ENCODE peak calls at places on chromosomes 3 and 15, in nine cellular contexts. One of them, this sample, is unnamed.

GRCh38 chr3:24521306-24522154 is 26.9 kb upstream of the THRB start:
- DNase-seq in transverse colon: peak
- DNase-seq in prostate gland: peak
- DNase-seq in body of pancreas: peak
- DNase-seq in stomach: peak
- DNase-seq in vagina: no peak
- DNase-seq in A549: peak
- DNase-seq in Peyer's patch: peak
- DNase-seq in heart left ventricle: peak
- DNase-seq in this sample: peak

GRCh38 chr3:46903341-46904302 is 26.1 kb downstream of the PTH1R start:
- DNase-seq in transverse colon: no peak
- DNase-seq in prostate gland: no peak
- DNase-seq in body of pancreas: no peak
- DNase-seq in stomach: no peak
- DNase-seq in vagina: no peak
- DNase-seq in A549: no peak
- DNase-seq in Peyer's patch: peak
- DNase-seq in heart left ventricle: peak
- DNase-seq in this sample: peak

GRCh38 chr15:66673410-66674322 is 28.4 kb upstream of the SMAD6 start:
- DNase-seq in transverse colon: peak
- DNase-seq in prostate gland: no peak
- DNase-seq in body of pancreas: peak
- DNase-seq in stomach: peak
- DNase-seq in vagina: no peak
- DNase-seq in A549: peak
- DNase-seq in Peyer's patch: peak
- DNase-seq in heart left ventricle: peak
- DNase-seq in this sample: peak

GRCh38 chr3:156790141-156790540 is 36.0 kb upstream of the LEKR1 start:
- DNase-seq in transverse colon: no peak
- DNase-seq in prostate gland: no peak
- DNase-seq in body of pancreas: no peak
- DNase-seq in stomach: no peak
- DNase-seq in vagina: no peak
- DNase-seq in A549: no peak
- DNase-seq in Peyer's patch: no peak
- DNase-seq in heart left ventricle: no peak
- DNase-seq in this sample: no peak

GRCh38 chr3:38598791-38599190 is 50.7 kb downstream of the SCN5A start:
- DNase-seq in transverse colon: no peak
- DNase-seq in prostate gland: no peak
- DNase-seq in body of pancreas: no peak
- DNase-seq in stomach: no peak
- DNase-seq in vagina: no peak
- DNase-seq in A549: no peak
- DNase-seq in Peyer's patch: peak
- DNase-seq in heart left ventricle: no peak
- DNase-seq in this sample: peak

GRCh38 chr3:184284696-184285095 is 8.9 kb downstream of the ECE2 start:
- DNase-seq in transverse colon: no peak
- DNase-seq in prostate gland: no peak
- DNase-seq in body of pancreas: peak
- DNase-seq in stomach: peak
- DNase-seq in vagina: no peak
- DNase-seq in A549: peak
- DNase-seq in Peyer's patch: no peak
- DNase-seq in heart left ventricle: no peak
- DNase-seq in this sample: no peak

GRCh38 chr3:126696701-126697267 is 7.3 kb upstream of the CHCHD6 start:
- DNase-seq in transverse colon: no peak
- DNase-seq in prostate gland: no peak
- DNase-seq in body of pancreas: no peak
- DNase-seq in stomach: no peak
- DNase-seq in vagina: no peak
- DNase-seq in A549: no peak
- DNase-seq in Peyer's patch: no peak
- DNase-seq in heart left ventricle: no peak
- DNase-seq in this sample: no peak

GRCh38 chr15:96052572-96053038 is 277.9 kb upstream of the NR2F2 start:
- DNase-seq in transverse colon: no peak
- DNase-seq in prostate gland: no peak
- DNase-seq in body of pancreas: no peak
- DNase-seq in stomach: no peak
- DNase-seq in vagina: no peak
- DNase-seq in A549: no peak
- DNase-seq in Peyer's patch: no peak
- DNase-seq in heart left ventricle: no peak
- DNase-seq in this sample: no peak

GRCh38 chr15:74399511-74400312 is 32.3 kb upstream of the CYP11A1 start:
- DNase-seq in transverse colon: peak
- DNase-seq in prostate gland: no peak
- DNase-seq in body of pancreas: no peak
- DNase-seq in stomach: no peak
- DNase-seq in vagina: no peak
- DNase-seq in A549: no peak
- DNase-seq in Peyer's patch: no peak
- DNase-seq in heart left ventricle: no peak
- DNase-seq in this sample: peak

GRCh38 chr15:40838756-40839155 is 5.1 kb upstream of the SPINT1 start:
- DNase-seq in transverse colon: no peak
- DNase-seq in prostate gland: no peak
- DNase-seq in body of pancreas: no peak
- DNase-seq in stomach: no peak
- DNase-seq in vagina: no peak
- DNase-seq in A549: no peak
- DNase-seq in Peyer's patch: no peak
- DNase-seq in heart left ventricle: no peak
- DNase-seq in this sample: peak

GRCh38 chr15:57639306-57639705 is 47.6 kb downstream of the MYZAP start:
- DNase-seq in transverse colon: no peak
- DNase-seq in prostate gland: no peak
- DNase-seq in body of pancreas: no peak
- DNase-seq in stomach: no peak
- DNase-seq in vagina: no peak
- DNase-seq in A549: no peak
- DNase-seq in Peyer's patch: no peak
- DNase-seq in heart left ventricle: no peak
- DNase-seq in this sample: no peak

GRCh38 chr3:45554001-45554691 is 40.4 kb upstream of the LIMD1 start:
- DNase-seq in transverse colon: peak
- DNase-seq in prostate gland: no peak
- DNase-seq in body of pancreas: peak
- DNase-seq in stomach: peak
- DNase-seq in vagina: no peak
- DNase-seq in A549: no peak
- DNase-seq in Peyer's patch: no peak
- DNase-seq in heart left ventricle: peak
- DNase-seq in this sample: peak

GRCh38 chr3:101827211-101828174 is 21.8 kb upstream of the NFKBIZ start:
- DNase-seq in transverse colon: peak
- DNase-seq in prostate gland: peak
- DNase-seq in body of pancreas: peak
- DNase-seq in stomach: peak
- DNase-seq in vagina: no peak
- DNase-seq in A549: peak
- DNase-seq in Peyer's patch: peak
- DNase-seq in heart left ventricle: peak
- DNase-seq in this sample: peak

DNA sequence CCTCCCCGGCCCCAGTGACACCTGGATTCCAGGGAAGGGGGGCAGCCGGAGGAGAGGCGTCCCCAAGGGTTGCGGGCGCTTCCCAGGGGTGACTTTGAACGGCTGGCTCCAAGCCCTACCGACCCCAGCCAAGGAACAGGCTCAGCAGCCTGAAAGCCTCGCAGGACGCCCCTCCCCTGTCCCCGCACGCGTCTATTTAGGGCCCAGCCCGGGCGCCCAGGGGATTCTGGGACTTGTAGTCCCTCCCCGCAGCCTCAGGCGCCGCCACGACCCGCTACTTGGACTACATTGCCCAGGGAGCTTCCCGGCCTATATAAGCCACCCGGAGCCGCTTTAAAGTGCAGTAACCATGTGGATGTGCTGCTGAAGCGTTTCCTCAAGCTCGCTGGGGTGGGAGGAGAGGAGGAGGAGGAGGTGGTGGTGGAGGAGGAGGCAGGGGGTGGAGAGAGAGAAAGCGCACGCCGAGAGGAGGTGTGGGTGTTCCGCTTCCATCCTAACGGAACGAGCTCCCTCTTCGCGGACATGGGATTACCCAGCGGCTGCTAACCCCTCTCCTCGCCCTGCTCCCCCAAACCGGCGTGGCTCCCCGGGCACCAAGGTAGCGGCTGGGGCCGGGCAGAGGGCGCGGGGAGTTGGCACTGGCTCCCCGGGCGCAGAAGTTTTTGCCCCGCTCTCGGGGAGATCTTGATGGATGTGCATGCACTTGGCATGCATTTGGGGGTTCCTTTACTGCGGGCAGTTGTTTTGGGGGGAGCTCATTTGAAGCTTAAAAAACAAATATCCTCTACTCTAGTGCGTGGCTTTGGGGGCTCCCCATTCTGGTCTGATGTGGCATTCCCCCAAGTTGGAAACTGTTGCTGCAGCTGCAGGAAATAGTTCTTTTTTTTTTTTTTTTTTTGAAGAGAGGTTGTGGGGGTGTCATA is at the start of gene ITPR1:
- DNase-seq in transverse colon: peak
- DNase-seq in prostate gland: peak
- DNase-seq in body of pancreas: peak
- DNase-seq in stomach: peak
- DNase-seq in vagina: no peak
- DNase-seq in A549: peak
- DNase-seq in Peyer's patch: peak
- DNase-seq in heart left ventricle: peak
- DNase-seq in this sample: peak
- TF ChIP-seq POLR2A in transverse colon: peak
- TF ChIP-seq POLR2A in prostate gland: peak
- TF ChIP-seq POLR2A in body of pancreas: peak
- TF ChIP-seq POLR2A in stomach: peak
- TF ChIP-seq POLR2A in vagina: peak
- TF ChIP-seq POLR2A in A549: peak
- TF ChIP-seq POLR2A in Peyer's patch: peak
- TF ChIP-seq POLR2A in heart left ventricle: peak
- TF ChIP-seq POLR2A in this sample: peak

GRCh38 chr3:123429362-123430125 is 19.3 kb downstream of the ADCY5 start:
- DNase-seq in transverse colon: no peak
- DNase-seq in prostate gland: no peak
- DNase-seq in body of pancreas: no peak
- DNase-seq in stomach: no peak
- DNase-seq in vagina: no peak
- DNase-seq in A549: no peak
- DNase-seq in Peyer's patch: no peak
- DNase-seq in heart left ventricle: no peak
- DNase-seq in this sample: no peak
- TF ChIP-seq CTCF in transverse colon: no peak
- TF ChIP-seq CTCF in prostate gland: no peak
- TF ChIP-seq CTCF in body of pancreas: no peak
- TF ChIP-seq CTCF in stomach: no peak
- TF ChIP-seq CTCF in vagina: no peak
- TF ChIP-seq CTCF in A549: no peak
- TF ChIP-seq CTCF in Peyer's patch: no peak
- TF ChIP-seq CTCF in heart left ventricle: no peak
- TF ChIP-seq CTCF in this sample: no peak

GRCh38 chr3:114879059-114880031 is 267.7 kb downstream of the ZBTB20 start:
- DNase-seq in transverse colon: no peak
- DNase-seq in prostate gland: no peak
- DNase-seq in body of pancreas: no peak
- DNase-seq in stomach: no peak
- DNase-seq in vagina: no peak
- DNase-seq in A549: peak
- DNase-seq in Peyer's patch: no peak
- DNase-seq in heart left ventricle: no peak
- DNase-seq in this sample: no peak
- H3K4me3 ChIP-seq in transverse colon: no peak
- H3K4me3 ChIP-seq in prostate gland: no peak
- H3K4me3 ChIP-seq in body of pancreas: no peak
- H3K4me3 ChIP-seq in stomach: no peak
- H3K4me3 ChIP-seq in vagina: no peak
- H3K4me3 ChIP-seq in A549: no peak
- H3K4me3 ChIP-seq in Peyer's patch: no peak
- H3K4me3 ChIP-seq in heart left ventricle: no peak
- H3K4me3 ChIP-seq in this sample: no peak

GRCh38 chr3:160756907-160757623 is 1.0 kb downstream of the PPM1L start:
- DNase-seq in transverse colon: peak
- DNase-seq in prostate gland: no peak
- DNase-seq in body of pancreas: peak
- DNase-seq in stomach: peak
- DNase-seq in vagina: no peak
- DNase-seq in A549: no peak
- DNase-seq in Peyer's patch: peak
- DNase-seq in heart left ventricle: peak
- DNase-seq in this sample: peak

GRCh38 chr3:160754371-160754854 is 1.6 kb upstream of the PPM1L start:
- DNase-seq in transverse colon: peak
- DNase-seq in prostate gland: peak
- DNase-seq in body of pancreas: peak
- DNase-seq in stomach: peak
- DNase-seq in vagina: no peak
- DNase-seq in A549: no peak
- DNase-seq in Peyer's patch: no peak
- DNase-seq in heart left ventricle: peak
- DNase-seq in this sample: no peak

GRCh38 chr3:160753953-160754352 is 2.1 kb upstream of the PPM1L start:
- DNase-seq in transverse colon: no peak
- DNase-seq in prostate gland: no peak
- DNase-seq in body of pancreas: no peak
- DNase-seq in stomach: no peak
- DNase-seq in vagina: no peak
- DNase-seq in A549: no peak
- DNase-seq in Peyer's patch: no peak
- DNase-seq in heart left ventricle: no peak
- DNase-seq in this sample: no peak

GRCh38 chr3:160755776-160756304 is at the start of gene PPM1L:
- DNase-seq in transverse colon: peak
- DNase-seq in prostate gland: peak
- DNase-seq in body of pancreas: peak
- DNase-seq in stomach: peak
- DNase-seq in vagina: no peak
- DNase-seq in A549: no peak
- DNase-seq in Peyer's patch: peak
- DNase-seq in heart left ventricle: peak
- DNase-seq in this sample: peak

GRCh38 chr3:160754855-160755747 is 930 bp upstream of the PPM1L start:
- DNase-seq in transverse colon: peak
- DNase-seq in prostate gland: peak
- DNase-seq in body of pancreas: peak
- DNase-seq in stomach: peak
- DNase-seq in vagina: no peak
- DNase-seq in A549: peak
- DNase-seq in Peyer's patch: peak
- DNase-seq in heart left ventricle: peak
- DNase-seq in this sample: peak
- TF ChIP-seq POLR2A in transverse colon: peak
- TF ChIP-seq POLR2A in prostate gland: peak
- TF ChIP-seq POLR2A in body of pancreas: peak
- TF ChIP-seq POLR2A in stomach: peak
- TF ChIP-seq POLR2A in vagina: peak
- TF ChIP-seq POLR2A in A549: peak
- TF ChIP-seq POLR2A in Peyer's patch: peak
- TF ChIP-seq POLR2A in heart left ventricle: peak
- TF ChIP-seq POLR2A in this sample: peak